ENCODE peak calls at places on chromosomes 5 and 9, in eight cellular contexts. Z, T, F, S, B, P, V and X are unnamed samples.
A peak's percentile ranks its signal among the peaks of the same experiment; 100 is the strongest.

GRCh38 chr9:9746826-9747225 is 866.0 kb downstream of the PTPRD start:
- DNase-seq in Z (no peak), T (no peak), F (no peak), S (no peak), B (no peak), P (no peak), V (no peak), X (no peak)

GRCh38 chr5:145362261-145362660 is 472.9 kb downstream of the PRELID2 start:
- DNase-seq in Z (peak; percentile 81), T (no peak), F (no peak), S (no peak), B (no peak), P (no peak), V (no peak), X (no peak)

GRCh38 chr9:115085773-115086377 is 32.1 kb downstream of the TNC start:
- DNase-seq in Z (no peak), T (no peak), F (no peak), S (no peak), B (no peak), P (no peak), V (no peak), X (no peak)

GRCh38 chr9:2923810-2924768 is 80.2 kb upstream of the PUM3 start:
- DNase-seq in Z (no peak), T (no peak), F (no peak), S (no peak), B (no peak), P (no peak), V (no peak), X (no peak)

GRCh38 chr5:56026863-56027300 is 32.1 kb upstream of the IL6ST start:
- DNase-seq in Z (peak; percentile 78), T (no peak), F (no peak), S (no peak), B (no peak), P (no peak), V (no peak), X (no peak)

GRCh38 chr9:70635790-70636189 is 221.3 kb upstream of the KLF9 start:
- DNase-seq in Z (no peak), T (no peak), F (no peak), S (no peak), B (no peak), P (no peak), V (no peak), X (no peak)

GRCh38 chr5:150672237-150672883 is 11.3 kb downstream of the MYOZ3 start:
- DNase-seq in Z (peak; percentile 56), T (peak; percentile 49), F (peak; percentile 83), S (peak; percentile 59), B (peak; percentile 62), P (peak; percentile 16), V (no peak), X (no peak)

GRCh38 chr5:127097288-127097687 is 24.0 kb upstream of the C5orf63 start:
- DNase-seq in Z (no peak), T (no peak), F (no peak), S (no peak), B (no peak), P (no peak), V (no peak), X (no peak)

GRCh38 chr5:171978519-171978918 is 27.9 kb downstream of the FBXW11 start:
- DNase-seq in Z (no peak), T (no peak), F (no peak), S (no peak), B (no peak), P (no peak), V (no peak), X (no peak)

GRCh38 chr5:171981847-171982246 is 24.6 kb downstream of the FBXW11 start:
- DNase-seq in Z (no peak), T (no peak), F (no peak), S (no peak), B (no peak), P (no peak), V (no peak), X (no peak)

GRCh38 chr5:171978016-171978415 is 28.4 kb downstream of the FBXW11 start:
- DNase-seq in Z (no peak), T (no peak), F (no peak), S (no peak), B (no peak), P (no peak), V (no peak), X (no peak)

GRCh38 chr5:171980729-171981128 is 25.7 kb downstream of the FBXW11 start:
- DNase-seq in Z (no peak), T (no peak), F (no peak), S (no peak), B (no peak), P (no peak), V (no peak), X (no peak)

GRCh38 chr5:171979606-171980005 is 26.8 kb downstream of the FBXW11 start:
- DNase-seq in Z (no peak), T (no peak), F (no peak), S (no peak), B (no peak), P (no peak), V (no peak), X (no peak)
- H3K9me3 ChIP-seq in Z (no peaks in the 10 kb centered on the region), T (peaks cover 34% of the 10 kb centered on the region), F (peaks cover 32% of the 10 kb centered on the region), S (no peaks in the 10 kb centered on the region), B (no peaks in the 10 kb centered on the region), P (peaks cover 14% of the 10 kb centered on the region), V (no peaks in the 10 kb centered on the region), X (peaks cover 16% of the 10 kb centered on the region)

GRCh38 chr5:178368278-178368677 is 135.7 kb upstream of the PHYKPL start:
- DNase-seq in Z (no peak), T (peak; percentile 41), F (peak; percentile 21), S (no peak), B (no peak), P (no peak), V (no peak), X (no peak)
- H3K9me3 ChIP-seq in Z (no peaks in the 10 kb centered on the region), T (peaks cover 6% of the 10 kb centered on the region), F (peaks cover 16% of the 10 kb centered on the region), S (no peaks in the 10 kb centered on the region), B (no peaks in the 10 kb centered on the region), P (no peaks in the 10 kb centered on the region), V (no peaks in the 10 kb centered on the region), X (no peaks in the 10 kb centered on the region)

GRCh38 chr5:163659568-163659902 is 154.1 kb downstream of the MAT2B start:
- DNase-seq in Z (no peak), T (no peak), F (no peak), S (no peak), B (no peak), P (no peak), V (no peak), X (no peak)

GRCh38 chr5:163658702-163659567 is 153.5 kb downstream of the MAT2B start:
- DNase-seq in Z (no peak), T (no peak), F (no peak), S (no peak), B (no peak), P (no peak), V (no peak), X (no peak)

GRCh38 chr5:163661358-163661757 is 155.9 kb downstream of the MAT2B start:
- DNase-seq in Z (no peak), T (no peak), F (no peak), S (no peak), B (no peak), P (no peak), V (no peak), X (peak; percentile 18)
- H3K9me3 ChIP-seq in Z (no peaks in the 10 kb centered on the region), T (no peaks in the 10 kb centered on the region), F (no peaks in the 10 kb centered on the region), S (no peaks in the 10 kb centered on the region), B (no peaks in the 10 kb centered on the region), P (no peaks in the 10 kb centered on the region), V (no peaks in the 10 kb centered on the region), X (no peaks in the 10 kb centered on the region)

GRCh38 chr5:158498959-158499679 is 600.6 kb downstream of the EBF1 start:
- DNase-seq in Z (peak; percentile 43), T (no peak), F (no peak), S (peak; percentile 13), B (no peak), P (no peak), V (no peak), X (no peak)

GRCh38 chr5:158499680-158499998 is 600.1 kb downstream of the EBF1 start:
- DNase-seq in Z (no peak), T (no peak), F (no peak), S (no peak), B (no peak), P (no peak), V (no peak), X (no peak)

GRCh38 chr5:158496624-158497023 is 603.1 kb downstream of the EBF1 start:
- DNase-seq in Z (no peak), T (no peak), F (no peak), S (no peak), B (no peak), P (no peak), V (no peak), X (no peak)

GRCh38 chr5:158492850-158493249 is 606.9 kb downstream of the EBF1 start:
- DNase-seq in Z (peak; percentile 72), T (no peak), F (no peak), S (no peak), B (no peak), P (no peak), V (no peak), X (no peak)

DNA sequence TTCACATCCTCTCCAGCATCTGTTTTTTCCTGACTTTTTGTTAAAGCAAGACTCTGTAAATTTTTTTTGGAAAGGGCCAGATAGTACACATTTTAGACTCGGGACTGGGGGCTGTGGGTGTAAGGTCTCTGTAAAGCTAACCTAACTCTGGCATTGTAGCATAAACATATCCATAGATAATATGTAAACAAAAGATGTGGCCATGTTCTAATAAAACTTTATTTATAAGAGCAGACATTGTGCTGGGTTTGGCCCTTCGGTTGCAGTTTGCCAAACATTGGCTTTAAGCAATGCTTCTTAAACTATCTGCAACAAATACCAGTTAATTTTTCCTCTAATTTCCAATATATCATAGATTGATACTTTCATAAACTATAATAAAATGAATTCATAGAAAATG is 605.2 kb downstream of the EBF1 start:
- DNase-seq in Z (no peak), T (no peak), F (no peak), S (no peak), B (no peak), P (no peak), V (no peak), X (no peak)
- H3K9me3 ChIP-seq in Z (no peaks in the 10 kb centered on the region), T (no peaks in the 10 kb centered on the region), F (peaks cover 4% of the 10 kb centered on the region), S (no peaks in the 10 kb centered on the region), B (no peaks in the 10 kb centered on the region), P (no peaks in the 10 kb centered on the region), V (no peaks in the 10 kb centered on the region), X (no peaks in the 10 kb centered on the region)

DNA sequence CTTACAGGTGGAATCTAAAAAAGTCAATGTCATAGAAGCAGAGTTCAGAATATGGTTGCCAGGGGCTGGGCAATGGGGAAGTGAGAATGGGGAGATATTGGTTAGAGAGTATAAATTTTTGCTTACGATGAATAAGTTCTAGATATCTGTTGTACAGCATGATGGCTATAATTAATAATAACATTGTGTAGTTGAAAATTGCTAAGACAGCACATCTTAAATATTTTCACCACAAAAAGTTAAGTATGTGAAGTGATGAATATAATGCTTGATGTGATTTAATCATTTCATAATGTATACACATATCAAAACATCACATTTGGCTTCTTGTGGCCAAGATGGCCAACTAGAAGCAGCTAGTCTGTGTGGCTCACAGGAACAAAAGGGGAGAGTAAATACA is 425.9 kb upstream of the ACO1 start:
- DNase-seq in Z (no peak), T (no peak), F (no peak), S (no peak), B (no peak), P (no peak), V (no peak), X (no peak)
- H3K9me3 ChIP-seq in Z (peaks cover 5% of the 10 kb centered on the region), T (no peaks in the 10 kb centered on the region), F (peaks cover 88% of the 10 kb centered on the region), S (no peaks in the 10 kb centered on the region), B (no peaks in the 10 kb centered on the region), P (no peaks in the 10 kb centered on the region), V (no peaks in the 10 kb centered on the region), X (peaks cover 11% of the 10 kb centered on the region)

DNA sequence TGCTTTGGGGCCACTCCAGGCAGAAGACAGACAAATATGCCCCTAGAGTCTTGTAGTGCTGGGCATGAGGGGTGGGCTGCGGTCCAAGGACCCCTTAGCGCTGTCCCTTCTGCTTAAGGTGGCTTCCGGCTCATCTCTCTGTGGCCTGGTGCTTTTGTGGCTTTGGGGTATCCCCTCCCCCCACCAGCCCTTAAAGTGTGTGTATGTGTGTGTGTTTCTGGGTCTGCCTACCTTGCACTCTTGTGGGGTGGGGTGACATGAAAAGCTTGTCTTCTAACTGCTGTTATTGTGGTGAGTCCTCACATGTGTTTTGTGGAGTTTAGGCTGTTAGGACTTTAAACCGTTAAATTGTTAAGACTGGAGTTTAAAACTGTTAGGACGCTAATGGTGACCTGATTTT is 23.6 kb downstream of the MARCHF6 start:
- DNase-seq in Z (no peak), T (peak; percentile 84), F (no peak), S (no peak), B (no peak), P (no peak), V (no peak), X (no peak)
- H3K9me3 ChIP-seq in Z (no peaks in the 10 kb centered on the region), T (no peaks in the 10 kb centered on the region), F (no peaks in the 10 kb centered on the region), S (no peaks in the 10 kb centered on the region), B (no peaks in the 10 kb centered on the region), P (no peaks in the 10 kb centered on the region), V (no peaks in the 10 kb centered on the region), X (no peaks in the 10 kb centered on the region)